ENCODE peak calls at places on chromosomes 11 and 22, in six cellular contexts. U, I, V, T, J and C are unnamed samples.
A peak's percentile ranks its signal among the peaks of the same experiment; 100 is the strongest.

GRCh38 chr11:76048763-76049162 is 157.5 kb downstream of the WNT11 start:
- DNase-seq in I (no peak), T (no peak), U (no peak), J (no peak), V (peak; percentile 26), C (no peak)

GRCh38 chr22:24392218-24392931 is 35.0 kb upstream of the ADORA2A start:
- DNase-seq in V (no peak), U (no peak), I (no peak), T (no peak), J (no peak), C (no peak)

GRCh38 chr11:20610825-20611224 is 11.4 kb downstream of the SLC6A5 start:
- DNase-seq in U (no peak), I (no peak), J (no peak), T (no peak), V (no peak), C (no peak)

GRCh38 chr22:21926728-21927127 is 25.9 kb downstream of the PPM1F start:
- DNase-seq in I (no peak), V (no peak), J (no peak), T (no peak), U (no peak), C (no peak)

GRCh38 chr11:35177370-35177769 is 38.4 kb downstream of the CD44 start:
- DNase-seq in I (no peak), U (no peak), J (no peak), T (no peak), V (no peak), C (peak; percentile 87)

GRCh38 chr11:59523541-59523940 is 12.2 kb downstream of the OR4D9 start:
- DNase-seq in U (no peak), I (no peak), T (no peak), J (no peak), V (peak; percentile 40), C (no peak)

GRCh38 chr11:2724653-2725366 is 25.0 kb upstream of the KCNQ1OT1 start:
- DNase-seq in V (peak; percentile 49), U (peak; percentile 42), I (no peak), J (no peak), T (no peak), C (peak; percentile 85)

GRCh38 chr11:5703741-5704536 is 14.3 kb downstream of the TRIM22 start:
- DNase-seq in I (no peak), V (no peak), J (no peak), T (no peak), U (no peak), C (no peak)

GRCh38 chr11:65887723-65888162 is 528 bp downstream of the FIBP start:
- DNase-seq in U (no peak), J (no peak), I (no peak), V (no peak), T (no peak), C (no peak)

GRCh38 chr22:19731736-19732135 is 8.4 kb downstream of the GP1BB start:
- DNase-seq in U (no peak), T (no peak), V (no peak), J (no peak), I (no peak), C (no peak)

GRCh38 chr22:47784991-47785390 is 1022.5 kb downstream of the TBC1D22A start:
- DNase-seq in V (no peak), U (no peak), T (no peak), I (no peak), J (no peak), C (no peak)

GRCh38 chr11:64869571-64870175 is 8.7 kb downstream of the EHD1 start:
- DNase-seq in U (no peak), J (no peak), T (no peak), V (no peak), I (no peak), C (no peak)

GRCh38 chr22:32612834-32613233 is 138.2 kb downstream of the FBXO7 start:
- DNase-seq in I (no peak), U (no peak), J (no peak), T (no peak), V (no peak), C (no peak)

GRCh38 chr11:121936375-121936774 is 179.6 kb downstream of the BLID start:
- DNase-seq in I (no peak), V (no peak), U (no peak), J (no peak), T (no peak), C (peak; percentile 28)

GRCh38 chr11:20226936-20227335 is 66.7 kb upstream of the DBX1 start:
- DNase-seq in I (peak; percentile 11), V (no peak), U (no peak), T (no peak), J (no peak), C (no peak)

GRCh38 chr11:11370263-11371060 is 17.4 kb upstream of the CSNK2A3 start:
- DNase-seq in V (no peak), I (no peak), J (no peak), U (no peak), T (no peak), C (no peak)

GRCh38 chr22:50673231-50674126 is 856 bp downstream of the SHANK3 start:
- DNase-seq in V (no peak), I (no peak), T (no peak), J (peak; percentile 57), U (no peak), C (no peak)

GRCh38 chr11:126310229-126310991 is 6.5 kb downstream of the DCPS start:
- DNase-seq in T (peak; percentile 79), J (peak; percentile 75), U (peak; percentile 50), V (peak; percentile 81), I (peak; percentile 38), C (peak; percentile 82)

GRCh38 chr11:76041208-76041607 is 165.1 kb downstream of the WNT11 start:
- DNase-seq in T (no peak), V (no peak), J (no peak), I (no peak), U (no peak), C (no peak)

GRCh38 chr11:31535479-31535878 is 25.9 kb downstream of the ELP4 start:
- DNase-seq in I (no peak), J (no peak), V (no peak), T (no peak), U (no peak), C (no peak)

GRCh38 chr11:61392991-61393595 is 706 bp downstream of the TMEM216 start:
- DNase-seq in I (no peak), V (peak; percentile 26), U (no peak), T (no peak), J (no peak), C (peak; percentile 53)

GRCh38 chr11:111565111-111565720 is 24.7 kb downstream of the LAYN start:
- DNase-seq in J (peak; percentile 54), I (peak; percentile 67), T (peak; percentile 68), U (peak; percentile 50), V (peak; percentile 54), C (peak; percentile 87)

GRCh38 chr11:91366816-91367215 is 857.8 kb upstream of the FAT3 start:
- DNase-seq in V (no peak), J (no peak), T (no peak), U (no peak), I (no peak), C (no peak)

GRCh38 chr11:104078250-104078649 is 41.8 kb downstream of the DDI1 start:
- DNase-seq in J (no peak), T (no peak), V (no peak), I (no peak), U (no peak), C (no peak)

GRCh38 chr11:104075716-104076115 is 39.3 kb downstream of the DDI1 start:
- DNase-seq in U (no peak), J (no peak), I (no peak), V (no peak), T (no peak), C (no peak)

GRCh38 chr11:104075091-104075490 is 38.7 kb downstream of the DDI1 start:
- DNase-seq in U (no peak), I (no peak), V (no peak), T (no peak), J (no peak), C (no peak)

GRCh38 chr11:104076455-104076854 is 40.0 kb downstream of the DDI1 start:
- DNase-seq in T (no peak), U (no peak), J (no peak), V (no peak), I (no peak), C (no peak)

DNA sequence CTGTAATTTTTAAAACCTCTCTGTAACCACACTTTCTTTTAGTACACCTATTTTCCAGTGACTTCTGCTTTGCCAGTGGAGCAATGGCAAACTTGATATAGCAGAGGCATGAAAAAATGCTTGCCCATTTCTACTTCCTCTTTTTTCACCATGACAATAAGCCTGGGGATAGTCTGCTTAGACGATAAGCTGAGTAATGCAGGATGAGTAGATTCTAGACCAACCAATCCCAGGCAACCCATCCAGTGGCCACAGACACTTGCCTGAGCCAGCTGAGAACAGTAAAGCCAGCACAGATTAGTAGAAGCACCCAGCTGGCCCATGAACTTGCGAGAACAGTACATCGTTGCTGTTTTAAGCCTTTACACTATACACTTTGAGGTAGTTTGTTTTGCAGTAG is 37.5 kb downstream of the DDI1 start:
- DNase-seq in T (no peak), V (peak; percentile 79), U (no peak), I (no peak), J (peak; percentile 5), C (no peak)
- TF ChIP-seq CTCF in T (no peak), V (no peak), U (no peak), I (no peak), J (no peak), C (no peak)

GRCh38 chr11:123137496-123138270 is 57.4 kb downstream of the CLMP start:
- DNase-seq in J (peak; percentile 8), T (peak; percentile 54), V (no peak), U (no peak), I (peak; percentile 76), C (peak; percentile 75)
- H3K4me3 ChIP-seq in J (no peak overlapping the region), T (no peak overlapping the region), V (no peak overlapping the region), U (peak overlapping the region; percentile 48), I (peak overlapping the region; percentile 16), C (peak overlapping the region; percentile 34)

GRCh38 chr11:114942207-114942606 is 263.9 kb downstream of the NXPE2 start:
- DNase-seq in V (no peak), U (no peak), T (no peak), I (no peak), J (no peak), C (no peak)
- TF ChIP-seq CTCF in V (peak; percentile 52), U (no peak), T (no peak), I (no peak), J (no peak), C (no peak)

GRCh38 chr11:16301462-16301861 is 54.9 kb downstream of the SOX6 start:
- DNase-seq in V (no peak), U (no peak), T (no peak), I (no peak), J (no peak), C (no peak)

GRCh38 chr11:16297332-16297731 is 59.0 kb downstream of the SOX6 start:
- DNase-seq in I (no peak), V (no peak), T (no peak), U (no peak), J (no peak), C (no peak)

GRCh38 chr11:16299884-16300778 is 56.2 kb downstream of the SOX6 start:
- DNase-seq in I (no peak), U (no peak), J (no peak), V (no peak), T (no peak), C (no peak)

GRCh38 chr11:16296243-16296642 is 60.1 kb downstream of the SOX6 start:
- DNase-seq in T (no peak), V (no peak), I (no peak), U (no peak), J (no peak), C (no peak)

DNA sequence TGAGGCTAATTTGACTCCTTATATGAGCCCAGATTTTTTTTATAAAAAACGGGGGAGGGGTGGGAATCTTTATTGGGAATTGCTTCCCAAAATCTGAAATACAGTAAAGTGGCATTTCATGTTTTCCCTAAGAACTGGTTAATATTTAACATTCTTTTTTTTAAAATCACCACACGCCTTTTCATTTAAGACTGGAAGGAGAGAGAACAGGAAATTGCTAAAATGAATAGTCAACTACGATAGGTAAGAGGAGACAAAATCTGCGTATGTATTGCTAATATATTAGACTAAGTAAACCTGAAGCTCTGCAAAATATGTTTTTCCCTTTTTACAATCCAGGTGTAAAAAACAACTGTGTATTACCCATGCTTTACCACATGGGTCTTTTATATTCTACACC is 57.0 kb downstream of the SOX6 start:
- DNase-seq in U (no peak), T (no peak), I (no peak), J (no peak), V (no peak), C (no peak)
- H3K4me3 ChIP-seq in U (no peak overlapping the region), T (no peak overlapping the region), I (no peak overlapping the region), J (no peak overlapping the region), V (no peak overlapping the region), C (no peak overlapping the region)